ENCODE peak calls at places on chromosomes 5 and 9, in nine cellular contexts. O is GM23248, Q is GM12878, X is adipocyte, W is mesendoderm, R is HCT116, P is NT2/D1, J is H9, Z is fibroblast of lung. C is an unnamed sample. For H3K4me1, the result is how much of the 10 kb centered on the place peaks cover.

GRCh38 chr9:123710299-123710698 is 219.6 kb downstream of the DENND1A start:
- DNase-seq in O (peak), Q (no peak), X (peak), W (no peak), R (no peak), P (no peak), J (no peak), Z (peak), C (no peak)

GRCh38 chr5:125685771-125686170 is 737.4 kb upstream of the GRAMD2B start:
- DNase-seq in O (peak), Q (no peak), X (no peak), W (no peak), R (no peak), P (no peak), J (no peak), Z (peak), C (no peak)

GRCh38 chr9:124011460-124012301 is at the start of gene LHX2:
- DNase-seq in O (peak), Q (no peak), X (peak), W (peak), R (peak), P (peak), J (peak), Z (peak), C (no peak)

GRCh38 chr5:76099286-76099702 is 16.1 kb downstream of the SV2C start:
- DNase-seq in O (no peak), Q (peak), X (no peak), W (peak), R (no peak), P (no peak), J (no peak), Z (no peak), C (no peak)

GRCh38 chr5:547086-547924 is 23.1 kb upstream of the SLC9A3 start:
- DNase-seq in O (no peak), Q (no peak), X (no peak), W (no peak), R (no peak), P (no peak), J (no peak), Z (no peak), C (peak)

GRCh38 chr9:77876091-77876490 is 155.5 kb downstream of the GNAQ start:
- DNase-seq in O (peak), Q (no peak), X (peak), W (peak), R (no peak), P (no peak), J (no peak), Z (peak), C (no peak)

GRCh38 chr9:120619751-120620655 is 40.0 kb upstream of the CDK5RAP2 start:
- DNase-seq in O (peak), Q (peak), X (peak), W (peak), R (peak), P (peak), J (peak), Z (peak), C (no peak)

GRCh38 chr9:120323125-120323524 is 256.8 kb downstream of the CDK5RAP2 start:
- DNase-seq in O (no peak), Q (no peak), X (no peak), W (no peak), R (no peak), P (no peak), J (no peak), Z (no peak), C (no peak)

GRCh38 chr9:76292246-76292645 is 102.0 kb downstream of the RFK start:
- DNase-seq in O (peak), Q (no peak), X (no peak), W (no peak), R (no peak), P (no peak), J (no peak), Z (no peak), C (no peak)

GRCh38 chr9:4077499-4078102 is 222.3 kb downstream of the GLIS3 start:
- DNase-seq in O (peak), Q (no peak), X (peak), W (peak), R (peak), P (peak), J (peak), Z (peak), C (peak)

GRCh38 chr5:1239514-1240251 is 14.5 kb downstream of the SLC6A18 start:
- DNase-seq in O (no peak), Q (no peak), X (no peak), W (no peak), R (no peak), P (no peak), J (no peak), Z (no peak), C (no peak)

GRCh38 chr5:136053336-136054121 is 24.7 kb downstream of the TGFBI start:
- DNase-seq in O (peak), Q (no peak), X (peak), W (peak), R (peak), P (peak), J (no peak), Z (peak), C (no peak)

GRCh38 chr5:115033861-115034260 is 135.8 kb downstream of the TRIM36 start:
- DNase-seq in O (peak), Q (no peak), X (peak), W (peak), R (no peak), P (peak), J (peak), Z (no peak), C (no peak)

GRCh38 chr9:14479187-14479586 is 165.2 kb upstream of the NFIB start:
- DNase-seq in O (no peak), Q (no peak), X (no peak), W (no peak), R (no peak), P (no peak), J (no peak), Z (no peak), C (no peak)

GRCh38 chr9:14482856-14483255 is 168.9 kb upstream of the NFIB start:
- DNase-seq in O (no peak), Q (no peak), X (no peak), W (no peak), R (no peak), P (no peak), J (no peak), Z (no peak), C (no peak)

GRCh38 chr9:14485366-14485765 is 171.4 kb upstream of the NFIB start:
- DNase-seq in O (peak), Q (no peak), X (no peak), W (no peak), R (no peak), P (no peak), J (no peak), Z (peak), C (no peak)

GRCh38 chr9:14478175-14479165 is 164.5 kb upstream of the NFIB start:
- DNase-seq in O (peak), Q (no peak), X (peak), W (no peak), R (no peak), P (no peak), J (no peak), Z (no peak), C (no peak)

DNA sequence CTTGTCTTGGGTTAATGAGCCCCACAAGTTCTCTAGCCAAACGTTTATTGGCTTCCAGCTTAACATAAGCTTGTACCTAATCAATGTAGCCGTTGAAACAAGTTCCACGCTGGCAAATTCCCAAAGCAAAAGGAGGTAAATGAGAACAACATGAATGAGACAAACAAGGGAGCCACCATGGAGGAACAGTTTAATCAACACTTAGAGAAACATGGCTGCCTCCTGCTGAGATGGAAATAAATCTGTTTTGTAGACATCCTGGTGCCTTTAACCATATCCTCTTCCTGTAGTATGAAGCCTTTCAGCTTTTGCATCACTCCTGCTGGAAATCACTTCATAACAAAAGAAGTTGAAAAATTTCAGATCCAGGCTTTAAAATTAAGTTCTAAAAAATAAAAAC is 166.6 kb upstream of the NFIB start:
- DNase-seq in O (no peak), Q (no peak), X (no peak), W (peak), R (no peak), P (no peak), J (no peak), Z (no peak), C (no peak)
- H3K4me1 ChIP-seq in O (under half), Q (under half), X (under half), W (under half), R (under half), P (under half), J (under half), Z (under half), C (under half)

GRCh38 chr5:151671979-151672378 is 14.7 kb downstream of the SPARC start:
- DNase-seq in O (peak), Q (no peak), X (no peak), W (no peak), R (no peak), P (no peak), J (no peak), Z (peak), C (no peak)
- H3K9ac ChIP-seq in O (peak), Q (no peak), X (peak), W (no peak), R (no peak), P (no peak), J (no peak), Z (no peak), C (no peak)

GRCh38 chr5:77748160-77748559 is 28.0 kb downstream of the TBCA start:
- DNase-seq in O (no peak), Q (no peak), X (no peak), W (no peak), R (no peak), P (no peak), J (no peak), Z (no peak), C (no peak)

GRCh38 chr5:77743181-77743580 is 33.0 kb downstream of the TBCA start:
- DNase-seq in O (peak), Q (no peak), X (no peak), W (no peak), R (no peak), P (no peak), J (no peak), Z (peak), C (no peak)

GRCh38 chr5:77741608-77742007 is 34.5 kb downstream of the TBCA start:
- DNase-seq in O (no peak), Q (no peak), X (no peak), W (no peak), R (no peak), P (no peak), J (no peak), Z (no peak), C (no peak)

GRCh38 chr5:77744116-77744515 is 32.0 kb downstream of the TBCA start:
- DNase-seq in O (no peak), Q (no peak), X (no peak), W (peak), R (no peak), P (no peak), J (no peak), Z (no peak), C (no peak)
- H3K4me1 ChIP-seq in O (under half), Q (under half), X (under half), W (under half), R (under half), P (under half), J (under half), Z (under half), C (under half)

DNA sequence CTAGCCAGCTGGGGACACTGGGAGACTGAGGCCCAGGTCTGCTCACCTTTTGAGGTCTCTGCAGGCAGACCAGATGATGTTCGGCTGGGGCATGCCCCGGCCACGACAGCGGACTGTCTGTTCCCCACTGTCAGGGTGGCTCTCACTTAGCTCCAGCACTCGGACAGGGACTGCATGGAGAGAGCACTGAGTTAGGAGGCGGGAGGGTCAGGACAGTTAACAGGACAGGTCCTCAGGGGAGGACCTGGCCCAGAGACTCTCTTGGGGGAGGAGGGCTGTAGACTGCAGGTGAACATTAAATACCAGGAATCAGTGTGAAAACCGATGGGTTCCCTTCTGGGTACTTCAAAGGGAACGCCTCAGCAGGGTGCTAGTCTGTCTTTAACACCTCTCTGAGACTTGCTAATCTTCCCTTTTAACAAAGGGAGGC is 25.1 kb downstream of the PDGFRB start:
- DNase-seq in O (no peak), Q (no peak), X (no peak), W (peak), R (no peak), P (no peak), J (peak), Z (no peak), C (peak)
- H3K9ac ChIP-seq in O (no peak), Q (no peak), X (peak), W (no peak), R (no peak), P (no peak), J (no peak), Z (no peak), C (no peak)

DNA sequence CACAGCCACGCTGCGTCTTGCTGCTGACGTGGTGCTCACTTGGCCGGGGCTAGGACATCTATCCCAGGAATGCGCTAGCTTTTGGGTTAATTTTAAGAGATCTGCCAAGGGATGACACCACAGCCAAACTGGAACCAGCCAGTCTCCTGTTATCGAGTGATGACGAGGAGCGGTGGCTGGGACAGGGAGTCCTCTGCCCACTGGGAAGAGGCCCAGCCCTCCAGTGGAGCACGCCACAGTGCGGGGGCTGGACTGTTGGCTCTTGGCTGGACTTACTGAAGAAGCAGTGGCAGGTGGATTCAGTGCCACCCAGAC is 55.1 kb upstream of the PHYKPL start:
- DNase-seq in O (no peak), Q (no peak), X (no peak), W (no peak), R (no peak), P (no peak), J (no peak), Z (no peak), C (peak)
- H3K4me1 ChIP-seq in O (under half), Q (under half), X (under half), W (under half), R (under half), P (under half), J (under half), Z (under half), C (under half)

GRCh38 chr9:15746905-15747304 is 194.1 kb downstream of the CCDC171 start:
- DNase-seq in O (no peak), Q (no peak), X (no peak), W (peak), R (no peak), P (no peak), J (peak), Z (no peak), C (no peak)

GRCh38 chr9:15738011-15738410 is 185.2 kb downstream of the CCDC171 start:
- DNase-seq in O (peak), Q (no peak), X (peak), W (no peak), R (no peak), P (no peak), J (no peak), Z (peak), C (no peak)

GRCh38 chr9:15741015-15741414 is 188.2 kb downstream of the CCDC171 start:
- DNase-seq in O (no peak), Q (no peak), X (no peak), W (no peak), R (no peak), P (no peak), J (no peak), Z (no peak), C (no peak)

DNA sequence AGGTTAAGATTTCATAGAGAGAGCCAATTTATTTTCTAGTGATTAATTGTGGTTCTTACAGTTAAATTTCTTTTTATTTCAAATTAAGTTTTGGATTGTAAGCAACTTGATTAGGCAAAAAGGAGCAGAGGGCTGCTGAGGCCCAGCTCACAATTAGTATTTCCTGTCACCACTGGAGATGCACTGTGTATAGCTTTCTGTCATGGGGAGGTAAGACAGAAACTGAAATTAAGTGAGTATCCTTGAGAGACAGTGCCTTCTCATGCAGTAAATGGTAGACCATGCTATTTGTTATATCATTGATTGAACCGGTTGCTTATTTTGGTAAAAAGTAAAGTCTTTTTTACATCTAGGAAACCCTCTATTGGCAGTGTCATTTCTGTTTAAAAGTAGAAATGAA is 190.7 kb downstream of the CCDC171 start:
- DNase-seq in O (no peak), Q (peak), X (no peak), W (no peak), R (no peak), P (no peak), J (no peak), Z (no peak), C (no peak)
- H3K9ac ChIP-seq in O (no peak), Q (no peak), X (no peak), W (no peak), R (no peak), P (no peak), J (no peak), Z (no peak), C (no peak)

GRCh38 chr5:173472164-173472563 is 143.9 kb upstream of the STC2 start:
- DNase-seq in O (peak), Q (no peak), X (peak), W (no peak), R (peak), P (no peak), J (no peak), Z (peak), C (no peak)
- H3K4me1 ChIP-seq in O (under half), Q (under half), X (under half), W (under half), R (under half), P (under half), J (under half), Z (under half), C (under half)

GRCh38 chr9:128918921-128919320 is 1.9 kb upstream of the PHYHD1 start:
- DNase-seq in O (no peak), Q (no peak), X (no peak), W (no peak), R (no peak), P (no peak), J (no peak), Z (no peak), C (no peak)

GRCh38 chr9:128916745-128917144 is 4.0 kb upstream of the PHYHD1 start:
- DNase-seq in O (no peak), Q (no peak), X (no peak), W (no peak), R (no peak), P (no peak), J (no peak), Z (no peak), C (no peak)

GRCh38 chr9:128917151-128917849 is 3.5 kb upstream of the PHYHD1 start:
- DNase-seq in O (peak), Q (no peak), X (peak), W (no peak), R (no peak), P (no peak), J (no peak), Z (peak), C (peak)

GRCh38 chr9:128913995-128914772 is 6.6 kb upstream of the PHYHD1 start:
- DNase-seq in O (no peak), Q (no peak), X (no peak), W (no peak), R (no peak), P (no peak), J (no peak), Z (no peak), C (no peak)

DNA sequence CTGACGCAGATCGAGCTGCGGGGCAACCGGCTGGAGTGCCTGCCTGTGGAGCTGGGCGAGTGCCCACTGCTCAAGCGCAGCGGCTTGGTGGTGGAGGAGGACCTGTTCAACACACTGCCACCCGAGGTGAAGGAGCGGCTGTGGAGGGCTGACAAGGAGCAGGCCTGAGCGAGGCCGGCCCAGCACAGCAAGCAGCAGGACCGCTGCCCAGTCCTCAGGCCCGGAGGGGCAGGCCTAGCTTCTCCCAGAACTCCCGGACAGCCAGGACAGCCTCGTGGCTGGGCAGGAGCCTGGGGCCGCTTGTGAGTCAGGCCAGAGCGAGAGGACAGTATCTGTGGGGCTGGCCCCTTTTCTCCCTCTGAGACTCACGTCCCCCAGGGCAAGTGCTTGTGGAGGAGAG is 4.6 kb upstream of the PHYHD1 start:
- DNase-seq in O (peak), Q (no peak), X (no peak), W (no peak), R (no peak), P (no peak), J (no peak), Z (no peak), C (no peak)
- H3K9ac ChIP-seq in O (peak), Q (no peak), X (peak), W (no peak), R (no peak), P (peak), J (no peak), Z (no peak), C (no peak)

DNA sequence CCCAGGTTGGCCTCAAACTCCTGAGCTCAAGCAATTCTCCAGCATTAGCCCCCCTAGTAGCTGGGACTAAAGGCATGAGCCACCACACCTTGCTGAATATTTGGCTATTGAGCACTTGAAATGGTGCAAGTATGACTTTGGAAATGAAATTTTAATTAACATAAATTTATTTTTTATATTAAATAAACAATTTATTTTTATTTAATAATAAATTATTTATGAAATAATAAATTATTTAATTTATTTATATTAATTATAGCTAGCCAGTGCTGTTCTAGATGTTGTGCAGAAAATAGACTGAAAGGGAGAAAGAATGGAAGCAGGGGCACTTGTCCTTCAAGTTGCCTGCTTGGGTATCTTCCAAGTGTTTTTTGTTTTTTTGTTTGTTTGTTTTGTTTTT is 40.0 kb upstream of the CTNNA1 start:
- DNase-seq in O (no peak), Q (no peak), X (no peak), W (no peak), R (no peak), P (no peak), J (no peak), Z (no peak), C (no peak)
- H3K4me1 ChIP-seq in O (under half), Q (under half), X (under half), W (under half), R (under half), P (under half), J (under half), Z (under half), C (under half)

DNA sequence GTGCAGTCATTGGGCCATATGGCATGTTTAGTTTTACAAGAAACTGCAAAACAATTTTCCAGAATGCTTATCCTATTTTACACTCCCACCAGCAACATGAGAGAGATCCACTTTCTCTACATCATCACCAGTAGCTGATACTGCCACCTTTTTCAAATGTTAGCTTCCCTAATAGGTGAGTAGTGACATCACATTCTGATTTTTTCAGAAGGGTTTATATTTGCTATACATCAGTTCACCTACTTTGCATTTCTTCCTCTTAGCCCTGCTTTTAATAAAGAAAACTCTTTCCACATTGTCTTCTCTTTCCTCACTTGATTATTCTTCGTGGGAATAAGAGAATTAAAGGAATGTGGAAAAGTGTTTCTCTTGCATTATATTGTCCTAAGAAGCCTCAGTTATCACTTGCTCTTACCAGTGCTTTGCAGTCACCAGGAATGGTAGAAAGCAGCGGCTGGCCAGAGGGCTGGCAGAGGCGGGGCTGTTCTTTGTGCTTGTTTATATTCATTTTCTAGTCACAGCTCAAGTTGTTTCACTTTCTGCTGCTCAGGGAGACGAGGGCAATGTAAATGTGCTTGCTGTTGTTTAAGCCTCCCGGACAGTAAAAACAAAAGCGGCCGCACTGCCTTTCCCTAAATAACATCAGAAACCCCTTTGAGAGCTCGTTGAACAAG is 164.8 kb downstream of the HSD17B3 start:
- DNase-seq in O (peak), Q (peak), X (peak), W (peak), R (no peak), P (no peak), J (no peak), Z (peak), C (peak)
- H3K9ac ChIP-seq in O (peak), Q (peak), X (peak), W (no peak), R (no peak), P (peak), J (no peak), Z (peak), C (peak)